ENCODE peak calls at places on chromosomes 16 and 17, in five cellular contexts. One of them, this sample, is unnamed.

GRCh38 chr17:30819941-30820705 is 4.4 kb downstream of the CRLF3 start:
- DNase-seq in foreskin fibroblast: no peak
- DNase-seq in AG04450: no peak
- DNase-seq in NB4: peak
- DNase-seq in A549: no peak
- DNase-seq in this sample: no peak

GRCh38 chr17:69141802-69142472 is at the start of gene ABCA6:
- DNase-seq in NB4: no peak
- DNase-seq in foreskin fibroblast: peak
- DNase-seq in AG04450: no peak
- DNase-seq in A549: no peak
- DNase-seq in this sample: no peak

GRCh38 chr16:12062343-12063003 is 85.9 kb downstream of the SNX29 start:
- DNase-seq in AG04450: peak
- DNase-seq in foreskin fibroblast: peak
- DNase-seq in NB4: peak
- DNase-seq in A549: no peak
- DNase-seq in this sample: no peak

GRCh38 chr17:49575524-49576120 is at the start of gene NXPH3:
- DNase-seq in A549: peak
- DNase-seq in foreskin fibroblast: peak
- DNase-seq in NB4: peak
- DNase-seq in AG04450: no peak
- DNase-seq in this sample: peak

GRCh38 chr17:13384626-13385025 is 217.1 kb downstream of the HS3ST3A1 start:
- DNase-seq in AG04450: no peak
- DNase-seq in NB4: no peak
- DNase-seq in A549: no peak
- DNase-seq in foreskin fibroblast: no peak
- DNase-seq in this sample: no peak

GRCh38 chr16:3243882-3244281 is 8.9 kb upstream of the ZNF200 start:
- DNase-seq in foreskin fibroblast: no peak
- DNase-seq in NB4: no peak
- DNase-seq in AG04450: no peak
- DNase-seq in A549: no peak
- DNase-seq in this sample: no peak

GRCh38 chr17:41178843-41179616 is 1.0 kb upstream of the KRTAP4-2 start:
- DNase-seq in foreskin fibroblast: peak
- DNase-seq in A549: no peak
- DNase-seq in NB4: no peak
- DNase-seq in AG04450: no peak
- DNase-seq in this sample: no peak

GRCh38 chr17:47237841-47238240 is 15.8 kb upstream of the ITGB3 start:
- DNase-seq in NB4: no peak
- DNase-seq in foreskin fibroblast: no peak
- DNase-seq in A549: no peak
- DNase-seq in AG04450: no peak
- DNase-seq in this sample: no peak

GRCh38 chr17:64974750-64975317 is 55.6 kb upstream of the LRRC37A3 start:
- DNase-seq in AG04450: no peak
- DNase-seq in foreskin fibroblast: no peak
- DNase-seq in A549: no peak
- DNase-seq in NB4: no peak
- DNase-seq in this sample: no peak

GRCh38 chr17:41061969-41062368 is 2.1 kb upstream of the KRTAP2-3 start:
- DNase-seq in foreskin fibroblast: peak
- DNase-seq in A549: peak
- DNase-seq in NB4: no peak
- DNase-seq in AG04450: peak
- DNase-seq in this sample: no peak

GRCh38 chr16:87056083-87056482 is 261.1 kb downstream of the C16orf95 start:
- DNase-seq in A549: no peak
- DNase-seq in foreskin fibroblast: peak
- DNase-seq in AG04450: no peak
- DNase-seq in NB4: no peak
- DNase-seq in this sample: no peak

GRCh38 chr17:80284631-80285030 is 24.0 kb downstream of the RNF213 start:
- DNase-seq in A549: no peak
- DNase-seq in AG04450: no peak
- DNase-seq in NB4: peak
- DNase-seq in foreskin fibroblast: no peak
- DNase-seq in this sample: no peak

GRCh38 chr17:63452091-63452978 is 6.2 kb upstream of the CYB561 start:
- DNase-seq in NB4: no peak
- DNase-seq in AG04450: no peak
- DNase-seq in A549: no peak
- DNase-seq in foreskin fibroblast: no peak
- DNase-seq in this sample: no peak

GRCh38 chr16:3458278-3458851 is 14.9 kb downstream of the NAA60 start:
- DNase-seq in foreskin fibroblast: no peak
- DNase-seq in AG04450: no peak
- DNase-seq in A549: no peak
- DNase-seq in NB4: peak
- DNase-seq in this sample: peak

GRCh38 chr17:65564793-65565192 is 3.3 kb upstream of the AXIN2 start:
- DNase-seq in foreskin fibroblast: no peak
- DNase-seq in AG04450: no peak
- DNase-seq in NB4: no peak
- DNase-seq in A549: no peak
- DNase-seq in this sample: no peak

GRCh38 chr16:14070877-14071575 is at the start of gene MRTFB:
- DNase-seq in A549: peak
- DNase-seq in foreskin fibroblast: peak
- DNase-seq in NB4: peak
- DNase-seq in AG04450: no peak
- DNase-seq in this sample: peak

GRCh38 chr16:79168321-79168720 is 432.2 kb downstream of the MAF start:
- DNase-seq in A549: no peak
- DNase-seq in NB4: no peak
- DNase-seq in foreskin fibroblast: no peak
- DNase-seq in AG04450: no peak
- DNase-seq in this sample: no peak

DNA sequence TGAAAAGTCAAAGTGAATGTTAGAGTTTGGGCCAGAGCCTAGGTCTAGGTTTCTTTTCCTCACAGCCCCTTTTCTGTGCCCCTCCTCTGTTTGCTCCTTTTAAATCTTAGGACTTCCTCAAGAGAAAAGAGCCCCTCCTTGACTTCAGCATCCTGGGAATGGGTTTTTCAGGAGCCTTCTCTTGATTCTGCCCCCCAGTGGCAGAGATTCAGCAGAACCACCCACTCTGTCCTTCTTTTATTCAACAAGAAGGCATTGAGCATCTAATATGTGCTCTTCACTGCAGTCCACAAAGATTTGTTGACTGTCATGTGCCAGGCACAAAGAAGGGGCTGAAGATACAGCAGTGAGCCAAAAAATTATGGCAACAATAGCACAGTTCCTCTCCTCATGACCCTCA is 270.8 kb upstream of the CDH5 start:
- DNase-seq in A549: no peak
- DNase-seq in AG04450: no peak
- DNase-seq in foreskin fibroblast: no peak
- DNase-seq in NB4: no peak
- DNase-seq in this sample: no peak
- TF ChIP-seq CTCF in A549: no peak
- TF ChIP-seq CTCF in AG04450: peak
- TF ChIP-seq CTCF in foreskin fibroblast: no peak
- TF ChIP-seq CTCF in NB4: no peak
- TF ChIP-seq CTCF in this sample: no peak

DNA sequence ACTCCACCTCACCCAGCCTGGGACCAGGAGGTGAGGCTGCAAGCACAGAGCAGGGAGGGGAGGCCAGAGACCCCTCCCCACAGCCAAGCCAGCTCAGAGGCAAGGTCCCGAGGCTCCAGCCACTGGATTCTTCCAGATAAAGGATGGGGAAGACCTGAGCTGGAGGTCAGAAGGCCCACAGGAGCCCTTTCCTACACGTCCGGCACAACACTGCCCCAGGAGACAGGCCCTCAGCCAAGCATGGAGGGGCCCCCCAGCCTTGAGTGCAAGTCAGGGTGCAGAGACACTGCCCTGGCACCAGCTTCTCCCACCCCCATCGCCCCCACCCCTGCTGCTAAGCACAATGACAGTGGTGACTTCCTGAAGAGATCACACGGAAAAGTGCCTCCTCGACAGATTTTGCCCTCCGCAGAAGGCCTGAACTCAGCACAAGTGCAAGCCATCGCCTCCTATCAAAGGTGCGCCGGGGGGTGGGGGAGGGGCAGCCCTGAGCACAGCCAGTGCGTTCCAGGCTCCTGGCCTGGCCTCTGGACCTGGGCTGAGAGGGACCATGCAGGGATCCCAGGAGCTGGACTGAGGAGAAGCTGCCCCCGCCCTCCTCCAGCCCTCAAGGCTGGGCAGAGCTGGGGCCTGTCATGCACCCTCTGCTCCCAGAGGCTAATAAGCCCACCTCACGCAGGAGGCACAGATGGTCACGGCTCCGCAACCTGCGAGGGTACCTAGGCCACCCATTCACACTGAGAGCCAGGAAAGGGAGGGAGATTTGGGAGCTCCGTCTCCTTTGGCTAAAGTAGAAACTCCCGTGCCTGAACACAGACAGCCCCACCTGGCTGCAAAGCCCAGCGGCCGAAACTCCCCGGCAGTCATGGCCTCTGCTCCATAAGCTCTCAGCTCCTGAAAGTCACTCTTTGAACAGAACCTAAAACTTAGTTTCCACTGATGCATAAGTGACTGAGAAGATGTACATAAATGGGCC is 2.7 kb downstream of the MAFG start:
- DNase-seq in NB4: peak
- DNase-seq in AG04450: no peak
- DNase-seq in A549: no peak
- DNase-seq in foreskin fibroblast: no peak
- DNase-seq in this sample: no peak
- H3K4me3 ChIP-seq in NB4: peak
- H3K4me3 ChIP-seq in AG04450: no peak
- H3K4me3 ChIP-seq in A549: peak
- H3K4me3 ChIP-seq in foreskin fibroblast: no peak
- H3K4me3 ChIP-seq in this sample: no peak

GRCh38 chr17:19260958-19261357 is 23.8 kb downstream of the EPN2 start:
- DNase-seq in AG04450: no peak
- DNase-seq in foreskin fibroblast: no peak
- DNase-seq in A549: no peak
- DNase-seq in NB4: peak
- DNase-seq in this sample: no peak
- TF ChIP-seq CTCF in AG04450: no peak
- TF ChIP-seq CTCF in foreskin fibroblast: no peak
- TF ChIP-seq CTCF in A549: no peak
- TF ChIP-seq CTCF in NB4: peak
- TF ChIP-seq CTCF in this sample: no peak

GRCh38 chr16:67843343-67843765 is 1.2 kb downstream of the THAP11 start:
- DNase-seq in foreskin fibroblast: peak
- DNase-seq in A549: no peak
- DNase-seq in NB4: no peak
- DNase-seq in AG04450: no peak
- DNase-seq in this sample: no peak

GRCh38 chr16:67841816-67842508 is at the start of gene THAP11:
- DNase-seq in A549: peak
- DNase-seq in NB4: peak
- DNase-seq in foreskin fibroblast: peak
- DNase-seq in AG04450: peak
- DNase-seq in this sample: peak

GRCh38 chr16:67844441-67844840 is 2.3 kb upstream of the NUTF2 start:
- DNase-seq in foreskin fibroblast: peak
- DNase-seq in NB4: no peak
- DNase-seq in A549: no peak
- DNase-seq in AG04450: no peak
- DNase-seq in this sample: no peak

GRCh38 chr16:67842509-67843342 is 606 bp downstream of the THAP11 start:
- DNase-seq in NB4: peak
- DNase-seq in foreskin fibroblast: peak
- DNase-seq in A549: no peak
- DNase-seq in AG04450: no peak
- DNase-seq in this sample: peak

DNA sequence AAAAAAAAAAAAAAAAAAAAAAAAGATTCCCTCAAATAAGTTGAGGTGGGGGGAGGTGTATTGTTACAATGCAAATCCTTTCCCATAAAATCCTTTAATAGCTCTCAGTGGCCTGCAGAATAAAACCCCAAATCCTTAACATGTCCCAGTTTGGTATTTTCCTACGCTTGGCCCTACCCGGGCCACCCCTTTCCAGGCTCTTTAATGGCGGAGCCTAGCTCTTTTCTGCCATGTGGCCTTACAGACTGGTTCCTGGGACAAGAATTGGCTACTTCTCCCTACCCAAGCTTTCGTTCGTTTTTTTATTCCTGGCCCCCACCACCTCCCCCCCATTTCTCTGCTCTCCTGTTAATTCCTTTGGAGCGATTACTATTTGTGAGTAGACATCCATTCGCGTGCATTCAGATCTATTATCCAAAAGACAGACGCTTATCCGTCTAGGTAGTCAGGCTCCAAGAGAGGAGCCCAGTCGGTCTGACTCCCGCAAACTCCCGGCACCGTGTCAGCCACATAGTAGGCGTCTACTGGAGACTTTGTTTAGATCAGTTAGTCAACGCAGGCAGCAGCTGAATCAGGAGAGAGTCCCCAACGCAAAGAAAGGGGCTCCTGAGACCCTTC is 813 bp upstream of the THAP11 start:
- DNase-seq in AG04450: no peak
- DNase-seq in A549: no peak
- DNase-seq in NB4: no peak
- DNase-seq in foreskin fibroblast: no peak
- DNase-seq in this sample: peak
- H3K4me3 ChIP-seq in AG04450: peak
- H3K4me3 ChIP-seq in A549: peak
- H3K4me3 ChIP-seq in NB4: no peak
- H3K4me3 ChIP-seq in foreskin fibroblast: peak
- H3K4me3 ChIP-seq in this sample: peak

GRCh38 chr16:85010931-85011845 is at the start of gene ZDHHC7:
- DNase-seq in NB4: peak
- DNase-seq in AG04450: peak
- DNase-seq in A549: peak
- DNase-seq in foreskin fibroblast: peak
- DNase-seq in this sample: peak
- TF ChIP-seq CTCF in NB4: no peak
- TF ChIP-seq CTCF in AG04450: no peak
- TF ChIP-seq CTCF in A549: no peak
- TF ChIP-seq CTCF in foreskin fibroblast: peak
- TF ChIP-seq CTCF in this sample: no peak

This sample was measured in GM12865.